ENCODE peak calls at places on chromosomes 5 and 9, in five cellular contexts. P is cardiac fibroblast, Z is astrocyte of the spinal cord, R is astrocyte of the cerebellum, L is LNCaP clone FGC. U is an unnamed sample.

GRCh38 chr5:11719888-11720481 is 184.3 kb downstream of the CTNND2 start:
- DNase-seq in Z (peak), P (peak), R (peak), L (peak), U (peak)

GRCh38 chr5:168827636-168828035 is 248.5 kb upstream of the PANK3 start:
- DNase-seq in L (no peak), P (no peak), R (no peak), Z (no peak), U (no peak)

GRCh38 chr5:133706732-133707430 is 94.5 kb upstream of the FSTL4 start:
- DNase-seq in P (no peak), R (peak), Z (peak), L (no peak), U (no peak)

GRCh38 chr9:19936598-19936997 is 147.8 kb upstream of the SLC24A2 start:
- DNase-seq in R (no peak), Z (no peak), L (no peak), P (no peak), U (no peak)

GRCh38 chr5:159514229-159514822 is 184.0 kb upstream of the IL12B start:
- DNase-seq in P (no peak), Z (no peak), L (no peak), R (no peak), U (no peak)

GRCh38 chr9:87063883-87064282 is 116.6 kb upstream of the GAS1 start:
- DNase-seq in Z (no peak), L (no peak), R (peak), P (peak), U (peak)

GRCh38 chr5:170538096-170538465 is 34.3 kb downstream of the KCNIP1 start:
- DNase-seq in P (no peak), Z (no peak), R (no peak), L (no peak), U (no peak)

GRCh38 chr5:128015478-128015877 is 68.1 kb upstream of the SLC12A2 start:
- DNase-seq in L (no peak), R (no peak), P (no peak), Z (no peak), U (no peak)

GRCh38 chr5:107286447-107287098 is 384.2 kb downstream of the EFNA5 start:
- DNase-seq in L (no peak), Z (no peak), P (no peak), R (no peak), U (no peak)

GRCh38 chr9:93823245-93824072 is 131.7 kb downstream of the BARX1 start:
- DNase-seq in Z (no peak), R (no peak), P (no peak), L (no peak), U (no peak)

GRCh38 chr5:120405291-120405864 is 58.7 kb upstream of the PRR16 start:
- DNase-seq in L (no peak), R (peak), Z (peak), P (peak), U (peak)

GRCh38 chr5:9654886-9655285 is 24.7 kb upstream of the TAS2R1 start:
- DNase-seq in P (peak), R (no peak), L (no peak), Z (peak), U (peak)

GRCh38 chr5:173012882-173013281 is 29.3 kb downstream of the ATP6V0E1 start:
- DNase-seq in Z (no peak), R (no peak), P (no peak), L (no peak), U (no peak)

GRCh38 chr9:88583901-88584596 is 49.1 kb downstream of the NXNL2 start:
- DNase-seq in P (peak), Z (peak), R (no peak), L (no peak), U (peak)

GRCh38 chr5:7866194-7866593 is 2.6 kb downstream of the FASTKD3 start:
- DNase-seq in R (no peak), P (no peak), L (no peak), Z (no peak), U (no peak)

GRCh38 chr5:68460147-68460760 is 244.7 kb downstream of the PIK3R1 start:
- DNase-seq in Z (peak), P (peak), L (no peak), R (peak), U (peak)

GRCh38 chr5:179914032-179914755 is 6.5 kb upstream of the TBC1D9B start:
- DNase-seq in Z (peak), R (no peak), P (peak), L (peak), U (peak)

GRCh38 chr9:131276107-131276888 is at the start of gene FAM78A:
- DNase-seq in R (no peak), P (peak), L (no peak), Z (no peak), U (no peak)

GRCh38 chr5:154164182-154164581 is 26.4 kb upstream of the GALNT10 start:
- DNase-seq in Z (no peak), P (no peak), L (no peak), R (no peak), U (no peak)

GRCh38 chr5:96881511-96882115 is 5.3 kb downstream of the ERAP2 start:
- DNase-seq in P (peak), L (no peak), Z (peak), R (peak), U (peak)

GRCh38 chr5:78399115-78399514 is 38.7 kb downstream of the SCAMP1 start:
- DNase-seq in P (no peak), Z (no peak), L (no peak), R (peak), U (no peak)

DNA sequence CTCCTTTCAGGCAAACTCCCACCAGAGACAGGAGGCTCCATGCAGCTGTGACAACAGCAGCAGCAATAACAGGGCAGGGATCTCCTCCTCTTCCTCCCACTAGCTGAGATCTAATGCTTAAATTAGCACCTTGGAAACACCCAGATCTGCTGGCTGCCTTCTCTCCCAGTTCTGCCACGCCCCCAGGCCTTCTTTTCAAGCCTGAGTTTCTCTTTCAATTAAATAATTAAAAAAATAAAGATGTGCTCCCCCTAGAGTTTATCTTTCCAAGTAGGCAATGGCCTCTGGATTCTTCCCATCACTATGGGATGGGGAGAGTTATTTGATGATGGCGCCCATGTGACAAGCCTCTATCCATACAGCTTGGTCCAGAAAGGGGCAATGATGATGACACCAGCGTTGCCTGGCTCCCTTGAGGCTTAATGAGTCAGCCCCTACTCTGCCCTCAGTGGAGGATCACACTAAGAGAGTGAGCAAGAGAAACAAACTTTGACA is 3.8 kb downstream of the FAM219A start:
- DNase-seq in R (no peak), Z (peak), L (no peak), P (peak), U (peak)
- TF ChIP-seq CTCF in R (peak), Z (no peak), L (no peak), P (peak), U (peak)

DNA sequence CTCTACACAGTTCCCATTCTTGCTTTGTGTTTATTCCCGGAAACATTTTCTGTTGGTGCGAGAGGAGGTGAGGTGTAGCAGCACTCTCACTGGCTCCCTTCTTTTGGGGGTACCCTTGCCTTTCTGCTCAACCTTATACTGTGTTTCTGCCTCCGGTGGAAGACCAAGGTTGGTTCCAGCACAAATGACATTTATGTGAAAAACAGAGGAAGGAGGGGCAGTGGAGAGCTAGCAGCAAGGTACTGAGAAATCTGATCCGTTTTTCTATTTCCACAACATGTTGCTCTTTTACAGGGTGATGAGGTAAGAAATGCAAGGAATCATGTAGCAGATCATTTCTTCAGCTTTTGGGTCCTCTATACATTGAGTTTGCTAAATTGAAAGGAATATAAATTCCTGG is 648.0 kb upstream of the DMAC1 start:
- DNase-seq in Z (no peak), P (no peak), L (no peak), R (no peak), U (no peak)
- TF ChIP-seq CTCF in Z (no peak), P (no peak), L (no peak), R (no peak), U (no peak)

DNA sequence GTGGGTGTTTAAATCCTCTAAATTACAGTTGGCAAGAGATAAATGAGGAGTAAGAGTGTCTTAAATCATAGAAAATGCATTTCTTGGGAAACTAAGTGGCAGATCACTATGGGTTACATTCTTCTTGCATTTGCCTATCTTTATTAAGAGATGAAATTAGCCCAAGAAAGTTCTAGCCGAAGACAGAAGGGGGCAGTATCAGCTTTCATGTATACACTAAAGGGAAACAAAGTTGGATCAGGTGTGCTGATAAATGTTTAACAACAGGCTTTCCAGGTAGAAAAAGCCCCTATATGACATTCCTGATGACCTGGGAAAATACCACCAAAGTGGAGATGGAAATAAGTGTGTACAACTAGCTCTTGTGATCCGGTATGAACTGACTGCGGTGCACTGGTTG is 81.9 kb upstream of the TLR4 start:
- DNase-seq in R (no peak), P (peak), L (no peak), Z (no peak), U (no peak)
- TF ChIP-seq CTCF in R (no peak), P (peak), L (no peak), Z (no peak), U (no peak)

DNA sequence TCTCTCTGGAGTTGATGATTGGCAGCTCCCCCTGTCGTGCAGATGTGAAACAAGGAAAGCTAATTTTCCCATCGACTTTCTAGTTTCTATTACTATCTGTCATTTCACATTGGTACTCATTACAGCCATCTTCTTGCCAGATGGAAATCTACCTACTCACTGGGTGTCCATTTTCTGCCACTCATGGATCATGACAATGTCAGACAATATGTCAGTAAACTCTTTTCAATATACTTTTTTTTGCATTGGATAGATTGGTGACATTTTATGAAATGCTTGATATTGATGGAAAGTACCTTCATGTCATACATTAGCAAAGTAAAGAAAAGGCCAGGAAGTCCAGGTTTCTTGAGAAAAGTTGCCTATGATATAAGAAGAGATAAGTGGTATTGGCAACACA is 223.4 kb downstream of the KCTD16 start:
- DNase-seq in R (no peak), L (no peak), P (no peak), Z (no peak), U (no peak)
- TF ChIP-seq CTCF in R (no peak), L (peak), P (no peak), Z (no peak), U (no peak)

GRCh38 chr9:95230046-95230445 is 87.5 kb downstream of the FANCC start:
- DNase-seq in Z (no peak), R (no peak), L (no peak), P (no peak), U (no peak)
- TF ChIP-seq CTCF in Z (no peak), R (no peak), L (no peak), P (no peak), U (peak)

GRCh38 chr5:109575506-109575905 is 114.2 kb upstream of the MAN2A1 start:
- DNase-seq in R (no peak), L (no peak), Z (no peak), P (no peak), U (no peak)

GRCh38 chr5:109585012-109585599 is 104.6 kb upstream of the MAN2A1 start:
- DNase-seq in L (no peak), R (no peak), P (peak), Z (no peak), U (no peak)

DNA sequence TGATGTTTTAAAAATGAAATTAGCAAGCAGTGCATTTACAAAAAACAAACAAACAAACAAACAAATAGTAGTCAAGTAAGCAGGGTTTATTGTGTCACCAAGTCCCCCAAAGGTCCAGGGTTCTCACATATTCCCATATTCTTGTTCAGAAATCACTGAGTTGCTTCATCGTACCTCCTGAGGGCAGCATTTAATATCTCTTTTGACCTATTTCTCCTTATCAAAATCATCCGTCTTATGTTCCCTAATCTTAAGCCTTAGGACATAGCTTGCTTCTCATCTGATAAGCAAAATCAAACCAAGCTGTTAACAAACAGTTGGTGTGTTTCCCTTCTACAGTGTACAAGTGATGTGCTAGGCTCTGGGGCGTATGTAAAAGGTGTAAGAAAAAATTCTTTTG is 109.5 kb upstream of the MAN2A1 start:
- DNase-seq in L (no peak), R (no peak), Z (no peak), P (no peak), U (no peak)
- TF ChIP-seq CTCF in L (peak), R (no peak), Z (no peak), P (no peak), U (no peak)

GRCh38 chr9:76592105-76593010 is 133.4 kb downstream of the GCNT1 start:
- DNase-seq in R (peak), P (no peak), Z (peak), L (no peak), U (peak)

GRCh38 chr9:76595645-76596044 is 136.7 kb downstream of the GCNT1 start:
- DNase-seq in Z (no peak), R (no peak), P (peak), L (no peak), U (no peak)

GRCh38 chr9:76591256-76591950 is 132.4 kb downstream of the GCNT1 start:
- DNase-seq in P (peak), R (no peak), L (no peak), Z (no peak), U (no peak)

GRCh38 chr9:76593011-76593347 is 134.0 kb downstream of the GCNT1 start:
- DNase-seq in P (no peak), R (no peak), L (no peak), Z (no peak), U (no peak)

DNA sequence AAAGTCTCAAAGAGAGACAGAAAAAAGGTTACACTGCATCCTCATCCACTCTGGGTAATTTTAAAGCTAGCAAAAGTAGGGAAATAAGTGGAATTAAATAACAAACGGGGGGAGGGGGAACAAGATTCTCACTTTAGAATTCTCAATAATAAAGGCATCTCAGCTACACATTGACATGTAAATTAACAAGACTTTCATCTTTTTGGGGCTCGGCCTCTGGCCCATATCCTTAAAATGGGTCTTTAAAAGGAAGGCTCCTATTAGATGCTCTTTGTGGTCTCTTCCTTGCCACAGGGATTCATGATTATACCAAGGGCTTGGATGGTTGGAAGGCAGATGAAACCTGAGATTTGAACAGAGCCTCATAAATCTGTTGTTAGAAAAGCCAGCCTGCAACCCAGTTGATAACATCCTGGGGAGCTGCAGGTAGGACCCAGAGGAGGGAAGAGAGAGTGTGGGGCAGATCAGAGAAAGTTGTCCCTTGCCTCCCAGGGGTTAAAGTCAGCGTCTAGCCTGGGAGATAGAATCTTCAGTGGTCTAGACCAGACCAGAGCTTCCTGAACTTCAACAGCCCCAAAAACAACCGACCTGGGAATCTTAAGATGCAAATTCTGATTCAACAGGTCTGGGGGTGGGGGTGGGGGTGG is 135.9 kb downstream of the GCNT1 start:
- DNase-seq in P (no peak), R (no peak), L (no peak), Z (no peak), U (no peak)
- TF ChIP-seq CTCF in P (no peak), R (no peak), L (no peak), Z (no peak), U (no peak)

DNA sequence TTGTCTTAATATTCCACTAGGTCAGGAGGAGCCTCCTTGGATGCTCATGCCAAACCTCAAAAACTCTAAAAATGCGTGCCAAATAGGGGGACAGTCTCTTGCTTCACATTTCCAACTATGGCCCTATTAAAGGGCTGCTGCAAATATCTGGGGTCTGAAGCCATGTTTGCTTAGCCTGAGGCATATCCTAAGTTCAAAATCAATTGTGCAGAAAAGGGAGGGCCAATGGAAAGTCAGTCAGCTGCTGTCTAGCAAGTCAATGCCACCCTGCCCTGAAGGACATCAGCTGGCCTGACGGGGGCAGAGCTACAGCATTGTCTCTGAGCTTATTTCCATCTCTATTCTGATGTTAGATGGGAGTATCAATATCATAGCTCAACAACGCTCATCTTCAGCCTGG is 93.6 kb downstream of the SH3TC2 start:
- DNase-seq in Z (no peak), L (no peak), R (no peak), P (no peak), U (no peak)
- TF ChIP-seq CTCF in Z (no peak), L (no peak), R (no peak), P (no peak), U (peak)

GRCh38 chr5:19795218-19795617 is 192.8 kb downstream of the CDH18 start:
- DNase-seq in Z (peak), L (peak), R (no peak), P (peak), U (no peak)
- TF ChIP-seq CTCF in Z (peak), L (peak), R (peak), P (peak), U (peak)

GRCh38 chr9:120845255-120845654 is 2.5 kb upstream of the PSMD5 start:
- DNase-seq in P (peak), L (no peak), R (no peak), Z (no peak), U (no peak)

GRCh38 chr9:120841930-120842684 is 615 bp downstream of the PSMD5 start:
- DNase-seq in L (no peak), R (no peak), P (peak), Z (peak), U (no peak)

GRCh38 chr9:120839146-120839545 is 3.6 kb downstream of the PSMD5 start:
- DNase-seq in Z (peak), L (no peak), R (peak), P (no peak), U (no peak)

GRCh38 chr9:120846251-120846869 is 3.6 kb upstream of the PSMD5 start:
- DNase-seq in Z (no peak), L (no peak), R (no peak), P (no peak), U (no peak)

DNA sequence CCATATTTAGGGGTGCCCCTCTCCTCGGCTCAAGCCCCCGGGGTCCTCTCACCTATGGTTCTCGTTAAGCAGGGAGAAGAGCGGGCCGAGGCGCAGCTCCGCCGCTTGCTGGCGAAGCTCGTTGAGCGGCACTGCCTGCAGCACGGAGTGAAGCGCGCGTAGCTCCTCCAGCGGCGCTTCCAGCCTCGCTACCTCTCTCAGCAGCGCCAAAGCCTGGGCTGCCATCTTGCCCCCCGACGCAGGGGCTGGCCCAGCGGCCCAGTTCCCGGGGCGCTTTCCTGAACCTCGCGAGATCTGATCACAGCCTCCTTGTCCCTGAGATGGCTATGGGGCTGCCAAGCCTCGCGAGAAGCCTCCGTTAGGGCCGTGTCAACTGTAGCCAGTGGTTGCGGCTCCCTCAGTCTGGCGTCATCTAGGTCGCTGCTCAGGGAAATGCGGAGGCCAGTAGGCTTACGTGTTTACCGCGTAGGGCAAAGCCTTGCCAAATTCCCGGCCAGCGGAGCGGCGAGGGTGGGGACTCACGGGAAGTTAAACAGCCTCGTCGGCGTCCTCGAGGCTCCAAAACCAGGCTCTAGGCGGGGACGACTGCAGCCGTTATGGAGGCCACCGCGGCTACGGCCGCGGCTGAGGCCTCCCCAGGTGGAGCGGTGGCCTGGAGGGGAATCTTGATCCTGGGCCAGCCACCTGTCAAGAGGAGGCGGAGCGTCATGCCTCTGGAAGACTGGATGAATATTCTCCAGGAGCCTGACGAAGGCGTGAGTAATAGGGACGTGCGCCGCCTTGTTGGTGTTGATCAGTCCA is at the start of gene PSMD5:
- DNase-seq in R (peak), Z (peak), P (peak), L (peak), U (peak)
- TF ChIP-seq CTCF in R (no peak), Z (no peak), P (no peak), L (no peak), U (no peak)